ENCODE peak calls at places on chromosome 21, in four cellular contexts. L is iPS-NIHi11, Q is fibroblast of mammary gland, K is heart right ventricle. N is an unnamed sample.

GRCh38 chr21:37220433-37220980 is 46.6 kb downstream of the VPS26C start:
- DNase-seq in L (peak; percentile 38), Q (peak; percentile 60), K (no peak), N (no peak)

GRCh38 chr21:45333583-45334121 is 46.0 kb upstream of the POFUT2 start:
- DNase-seq in L (peak; percentile 30), Q (no peak), K (no peak), N (no peak)

GRCh38 chr21:34147835-34148804 is 74.7 kb downstream of the MRPS6 start:
- DNase-seq in L (no peak), Q (no peak), K (no peak), N (no peak)

GRCh38 chr21:39660191-39660590 is 47.5 kb downstream of the B3GALT5 start:
- DNase-seq in L (no peak), Q (peak; percentile 40), K (peak; percentile 54), N (no peak)

GRCh38 chr21:37149411-37149810 is 76.4 kb downstream of the TTC3 start:
- DNase-seq in L (no peak), Q (peak; percentile 82), K (no peak), N (no peak)

GRCh38 chr21:46509760-46510159 is 51.1 kb downstream of the DIP2A start:
- DNase-seq in L (no peak), Q (peak; percentile 80), K (no peak), N (no peak)

GRCh38 chr21:43193651-43194302 is 25.0 kb downstream of the CRYAA start:
- DNase-seq in L (no peak), Q (peak; percentile 88), K (peak; percentile 57), N (no peak)

GRCh38 chr21:46385846-46386725 is 62.1 kb downstream of the PCNT start:
- DNase-seq in L (peak; percentile 5), Q (no peak), K (no peak), N (no peak)

GRCh38 chr21:28986677-28987076 is 6.0 kb downstream of the LTN1 start:
- DNase-seq in L (no peak), Q (no peak), K (no peak), N (no peak)

GRCh38 chr21:42366292-42367010 is at the start of gene TFF1:
- DNase-seq in L (no peak), Q (no peak), K (no peak), N (no peak)

GRCh38 chr21:38993561-38993960 is 187.8 kb downstream of the ETS2 start:
- DNase-seq in L (no peak), Q (peak; percentile 94), K (peak; percentile 77), N (no peak)

GRCh38 chr21:31298618-31299269 is 45.3 kb downstream of the TIAM1 start:
- DNase-seq in L (no peak), Q (peak; percentile 65), K (no peak), N (no peak)